ENCODE peak calls at places on chromosomes 6 and 20, in five cellular contexts. G is cardiac muscle cell, X is AG04450, S is iPS DF 6.9, U is hepatocyte. Q is an unnamed sample.
A peak's percentile ranks its signal among the peaks of the same experiment; 100 is the strongest.

GRCh38 chr6:108002365-108003221 is 44.6 kb upstream of the SEC63 start:
- DNase-seq in G (no peak), X (no peak), S (no peak), U (peak; percentile 73), Q (no peak)

GRCh38 chr6:17894905-17895304 is 92.5 kb downstream of the KIF13A start:
- DNase-seq in G (no peak), X (no peak), S (no peak), U (no peak), Q (no peak)

GRCh38 chr20:56439784-56440291 is 27.8 kb downstream of the CASS4 start:
- DNase-seq in G (peak; percentile 99), X (peak; percentile 100), S (no peak), U (peak; percentile 30), Q (peak; percentile 19)

GRCh38 chr6:33312361-33313104 is 1.3 kb downstream of the TAPBP start:
- DNase-seq in G (peak; percentile 72), X (no peak), S (no peak), U (peak; percentile 92), Q (peak; percentile 84)

GRCh38 chr6:15244605-15245360 is 1.1 kb upstream of the JARID2 start:
- DNase-seq in G (peak; percentile 89), X (no peak), S (no peak), U (peak; percentile 83), Q (peak; percentile 81)

GRCh38 chr20:64220891-64221527 is 34.5 kb upstream of the PCMTD2 start:
- DNase-seq in G (no peak), X (no peak), S (no peak), U (peak; percentile 54), Q (no peak)

GRCh38 chr6:168129292-168130167 is 50.5 kb upstream of the FRMD1 start:
- DNase-seq in G (no peak), X (no peak), S (no peak), U (no peak), Q (no peak)

GRCh38 chr6:17968081-17968518 is 19.3 kb downstream of the KIF13A start:
- DNase-seq in G (no peak), X (no peak), S (no peak), U (no peak), Q (no peak)

GRCh38 chr6:51855310-51856082 is 231.9 kb downstream of the PKHD1 start:
- DNase-seq in G (peak; percentile 63), X (peak; percentile 1), S (peak; percentile 77), U (peak; percentile 87), Q (peak; percentile 90)

GRCh38 chr6:144153260-144153659 is 2.9 kb downstream of the STX11 start:
- DNase-seq in G (no peak), X (no peak), S (no peak), U (no peak), Q (no peak)

GRCh38 chr6:45835725-45836437 is 179.8 kb downstream of the CLIC5 start:
- DNase-seq in G (no peak), X (no peak), S (no peak), U (no peak), Q (no peak)

GRCh38 chr20:3733119-3733995 is 872 bp downstream of the HSPA12B start:
- DNase-seq in G (no peak), X (no peak), S (no peak), U (no peak), Q (no peak)

GRCh38 chr6:28544211-28544610 is 18.5 kb downstream of the GPX5 start:
- DNase-seq in G (no peak), X (no peak), S (no peak), U (no peak), Q (no peak)
- H3K9me3 ChIP-seq in G (no peaks in the 10 kb centered on the region), X (no peaks in the 10 kb centered on the region), S (no peaks in the 10 kb centered on the region), U (no peaks in the 10 kb centered on the region), Q (no peaks in the 10 kb centered on the region)

GRCh38 chr6:142760152-142760551 is 184.8 kb downstream of the HIVEP2 start:
- DNase-seq in G (peak; percentile 19), X (no peak), S (no peak), U (no peak), Q (no peak)

GRCh38 chr6:142758257-142759025 is 186.5 kb downstream of the HIVEP2 start:
- DNase-seq in G (no peak), X (no peak), S (no peak), U (no peak), Q (no peak)

GRCh38 chr6:142761756-142762155 is 183.2 kb downstream of the HIVEP2 start:
- DNase-seq in G (no peak), X (no peak), S (no peak), U (no peak), Q (no peak)

GRCh38 chr6:142756215-142756630 is 188.8 kb downstream of the HIVEP2 start:
- DNase-seq in G (peak; percentile 51), X (no peak), S (no peak), U (no peak), Q (no peak)

DNA sequence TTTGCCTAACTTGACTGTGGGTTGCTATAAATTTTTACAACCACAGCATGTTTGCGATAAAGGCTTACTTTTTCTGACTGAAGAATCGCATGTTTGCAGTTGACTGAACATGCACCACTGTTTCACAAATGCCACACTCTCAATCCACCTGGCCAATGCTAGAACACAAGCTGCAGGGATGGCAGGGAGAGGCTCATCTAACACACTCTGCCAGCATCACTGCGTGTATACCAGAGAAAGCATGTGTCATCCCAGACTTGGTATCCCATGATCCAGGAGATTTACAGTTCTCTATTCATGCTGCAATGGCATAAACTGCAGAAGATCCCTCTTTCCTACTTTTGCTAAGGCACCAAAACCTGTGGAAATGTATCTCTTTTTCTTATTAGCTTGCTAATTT is 187.1 kb downstream of the HIVEP2 start:
- DNase-seq in G (no peak), X (no peak), S (no peak), U (no peak), Q (no peak)
- H3K9me3 ChIP-seq in G (no peaks in the 10 kb centered on the region), X (peaks cover 2% of the 10 kb centered on the region), S (no peaks in the 10 kb centered on the region), U (no peaks in the 10 kb centered on the region), Q (no peaks in the 10 kb centered on the region)

DNA sequence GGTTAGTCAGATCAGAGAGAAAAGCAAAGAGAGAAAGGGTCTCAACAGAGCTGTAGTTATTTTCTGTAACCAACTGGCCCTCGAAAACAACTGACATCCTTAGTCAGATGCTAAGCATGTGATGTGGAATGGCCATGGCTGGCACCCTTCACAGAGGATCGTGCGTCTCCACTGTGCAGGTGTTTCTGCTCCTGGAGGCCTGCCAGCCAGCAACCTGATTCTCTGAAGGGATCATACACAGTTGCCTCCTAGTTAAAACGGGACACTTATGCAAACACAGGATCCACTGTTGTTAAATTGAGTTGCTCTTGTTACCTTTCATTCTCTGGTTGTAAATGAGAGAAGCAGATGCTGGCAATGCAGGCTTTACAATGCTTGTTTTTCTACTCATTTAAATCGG is 148.5 kb downstream of the HDGFL1 start:
- DNase-seq in G (no peak), X (no peak), S (no peak), U (peak; percentile 11), Q (no peak)
- H3K9me3 ChIP-seq in G (no peaks in the 10 kb centered on the region), X (peaks cover 4% of the 10 kb centered on the region), S (no peaks in the 10 kb centered on the region), U (no peaks in the 10 kb centered on the region), Q (no peaks in the 10 kb centered on the region)

GRCh38 chr20:39574061-39574460 is 611.9 kb downstream of the DHX35 start:
- DNase-seq in G (no peak), X (no peak), S (no peak), U (no peak), Q (no peak)
- H3K9me3 ChIP-seq in G (no peaks in the 10 kb centered on the region), X (no peaks in the 10 kb centered on the region), S (no peaks in the 10 kb centered on the region), U (no peaks in the 10 kb centered on the region), Q (no peaks in the 10 kb centered on the region)

GRCh38 chr6:137181876-137182653 is 8.6 kb upstream of the IL22RA2 start:
- DNase-seq in G (no peak), X (no peak), S (no peak), U (no peak), Q (no peak)
- H3K9me3 ChIP-seq in G (peaks cover 3% of the 10 kb centered on the region), X (peaks cover 7% of the 10 kb centered on the region), S (peaks cover 5% of the 10 kb centered on the region), U (peaks cover 13% of the 10 kb centered on the region), Q (peaks cover 33% of the 10 kb centered on the region)

Q was measured in A673.